ENCODE peak calls at places on chromosomes 1 and 21, in seven cellular contexts. R, C, A, V, N, J and E are unnamed samples.

GRCh38 chr1:189987509-189987908 is 490.2 kb downstream of the BRINP3 start:
- DNase-seq in R (no peak), C (no peak), A (no peak), V (no peak), N (no peak), J (no peak), E (no peak)

GRCh38 chr1:997728-998050 is 2.2 kb downstream of the HES4 start:
- DNase-seq in R (no peak), C (no peak), A (no peak), V (no peak), N (no peak), J (no peak), E (no peak)

GRCh38 chr1:147171399-147172167 is 687 bp downstream of the PRKAB2 start:
- DNase-seq in R (no peak), C (no peak), A (no peak), V (no peak), N (peak; percentile 39), J (peak; percentile 17), E (no peak)

GRCh38 chr21:37338671-37339526 is 27.7 kb upstream of the DYRK1A start:
- DNase-seq in R (no peak), C (no peak), A (peak; percentile 98), V (peak; percentile 30), N (peak; percentile 95), J (peak; percentile 71), E (peak; percentile 3)

GRCh38 chr1:201206152-201206551 is 15.5 kb downstream of the IGFN1 start:
- DNase-seq in R (no peak), C (no peak), A (no peak), V (no peak), N (peak; percentile 21), J (no peak), E (no peak)

GRCh38 chr1:165903672-165904071 is 76.3 kb downstream of the UCK2 start:
- DNase-seq in R (no peak), C (no peak), A (peak; percentile 41), V (peak; percentile 43), N (peak; percentile 81), J (no peak), E (no peak)

GRCh38 chr1:168835791-168836190 is 106.8 kb upstream of the DPT start:
- DNase-seq in R (no peak), C (no peak), A (no peak), V (no peak), N (no peak), J (no peak), E (no peak)

GRCh38 chr1:83692524-83693336 is 306.2 kb downstream of the TTLL7 start:
- DNase-seq in R (no peak), C (no peak), A (no peak), V (peak; percentile 6), N (peak; percentile 71), J (no peak), E (no peak)

GRCh38 chr1:83077411-83077810 is 921.5 kb downstream of the TTLL7 start:
- DNase-seq in R (no peak), C (no peak), A (no peak), V (no peak), N (peak; percentile 14), J (no peak), E (no peak)

GRCh38 chr1:47942238-47942629 is 55.0 kb downstream of the TRABD2B start:
- DNase-seq in R (no peak), C (no peak), A (no peak), V (peak; percentile 18), N (no peak), J (no peak), E (no peak)

GRCh38 chr1:18751425-18751824 is 108.0 kb downstream of the TAS1R2 start:
- DNase-seq in R (no peak), C (no peak), A (no peak), V (no peak), N (no peak), J (no peak), E (no peak)

GRCh38 chr1:220833436-220833835 is 45.8 kb upstream of the HLX start:
- DNase-seq in R (no peak), C (no peak), A (no peak), V (no peak), N (no peak), J (no peak), E (no peak)

GRCh38 chr21:46604975-46605758 is at the start of gene S100B:
- DNase-seq in R (no peak), C (no peak), A (peak; percentile 15), V (no peak), N (no peak), J (peak; percentile 12), E (no peak)

GRCh38 chr1:23562138-23562819 is 3.0 kb upstream of the ID3 start:
- DNase-seq in R (no peak), C (no peak), A (peak; percentile 98), V (peak; percentile 88), N (peak; percentile 99), J (peak; percentile 96), E (peak; percentile 98)

GRCh38 chr1:15579683-15580047 is 5.2 kb downstream of the AGMAT start:
- DNase-seq in R (no peak), C (no peak), A (no peak), V (no peak), N (no peak), J (no peak), E (no peak)

GRCh38 chr1:218377143-218377660 is 32.1 kb downstream of the TGFB2 start:
- DNase-seq in R (peak; percentile 4), C (peak; percentile 2), A (peak; percentile 98), V (peak; percentile 83), N (peak; percentile 96), J (peak; percentile 41), E (peak; percentile 97)